ENCODE peak calls at places on chromosomes 4 and X, in five cellular contexts. One of them, this sample, is unnamed.

GRCh38 chrX:120813982-120814381 is 61.7 kb downstream of the CT47B1 start:
- DNase-seq in BJ: no peak
- DNase-seq in endothelial cell: no peak
- DNase-seq in esophagus squamous epithelium: no peak
- DNase-seq in tibial nerve: no peak
- DNase-seq in this sample: no peak

GRCh38 chr4:118765399-118765798 is 70.5 kb downstream of the SEC24D start:
- DNase-seq in endothelial cell: no peak
- DNase-seq in BJ: peak; percentile 93
- DNase-seq in esophagus squamous epithelium: no peak
- DNase-seq in tibial nerve: peak; percentile 35
- DNase-seq in this sample: no peak

GRCh38 chr4:83248486-83248885 is 36.1 kb downstream of the COQ2 start:
- DNase-seq in endothelial cell: no peak
- DNase-seq in tibial nerve: no peak
- DNase-seq in BJ: no peak
- DNase-seq in esophagus squamous epithelium: no peak
- DNase-seq in this sample: no peak

GRCh38 chr4:14916554-14917304 is 85.6 kb upstream of the CPEB2 start:
- DNase-seq in BJ: peak; percentile 41
- DNase-seq in esophagus squamous epithelium: no peak
- DNase-seq in tibial nerve: no peak
- DNase-seq in endothelial cell: no peak
- DNase-seq in this sample: no peak

GRCh38 chrX:72738396-72738795 is 24.3 kb upstream of the PHKA1 start:
- DNase-seq in esophagus squamous epithelium: no peak
- DNase-seq in BJ: no peak
- DNase-seq in tibial nerve: no peak
- DNase-seq in endothelial cell: no peak
- DNase-seq in this sample: no peak

GRCh38 chr4:89486042-89486441 is 178.4 kb upstream of the GPRIN3 start:
- DNase-seq in tibial nerve: no peak
- DNase-seq in BJ: no peak
- DNase-seq in endothelial cell: no peak
- DNase-seq in esophagus squamous epithelium: no peak
- DNase-seq in this sample: no peak

GRCh38 chr4:38145741-38146140 is 185.5 kb downstream of the PTTG2 start:
- DNase-seq in endothelial cell: no peak
- DNase-seq in BJ: no peak
- DNase-seq in esophagus squamous epithelium: no peak
- DNase-seq in tibial nerve: no peak
- DNase-seq in this sample: no peak

GRCh38 chrX:47240619-47241018 is 7.8 kb downstream of the USP11 start:
- DNase-seq in tibial nerve: no peak
- DNase-seq in endothelial cell: no peak
- DNase-seq in BJ: no peak
- DNase-seq in esophagus squamous epithelium: no peak
- DNase-seq in this sample: no peak

GRCh38 chr4:1472148-1472797 is 66.0 kb upstream of the NKX1-1 start:
- DNase-seq in BJ: no peak
- DNase-seq in esophagus squamous epithelium: no peak
- DNase-seq in endothelial cell: no peak
- DNase-seq in tibial nerve: no peak
- DNase-seq in this sample: no peak

GRCh38 chr4:1199556-1200331 is 27.4 kb upstream of the SPON2 start:
- DNase-seq in tibial nerve: no peak
- DNase-seq in BJ: no peak
- DNase-seq in esophagus squamous epithelium: no peak
- DNase-seq in endothelial cell: no peak
- DNase-seq in this sample: no peak

GRCh38 chr4:25172964-25173917 is 13.0 kb upstream of the SEPSECS start:
- DNase-seq in tibial nerve: peak; percentile 52
- DNase-seq in esophagus squamous epithelium: no peak
- DNase-seq in BJ: peak; percentile 99
- DNase-seq in endothelial cell: no peak
- DNase-seq in this sample: no peak

GRCh38 chr4:8582016-8582415 is 1.8 kb downstream of the GPR78 start:
- DNase-seq in endothelial cell: no peak
- DNase-seq in BJ: no peak
- DNase-seq in tibial nerve: no peak
- DNase-seq in esophagus squamous epithelium: no peak
- DNase-seq in this sample: no peak

GRCh38 chrX:31932769-31933168 is 860.9 kb upstream of the FTHL17 start:
- DNase-seq in BJ: no peak
- DNase-seq in endothelial cell: no peak
- DNase-seq in esophagus squamous epithelium: no peak
- DNase-seq in tibial nerve: no peak
- DNase-seq in this sample: no peak

GRCh38 chrX:31934842-31935241 is 863.0 kb upstream of the FTHL17 start:
- DNase-seq in esophagus squamous epithelium: no peak
- DNase-seq in tibial nerve: no peak
- DNase-seq in BJ: no peak
- DNase-seq in endothelial cell: no peak
- DNase-seq in this sample: no peak

GRCh38 chrX:31931225-31931624 is 859.4 kb upstream of the FTHL17 start:
- DNase-seq in BJ: no peak
- DNase-seq in esophagus squamous epithelium: no peak
- DNase-seq in endothelial cell: no peak
- DNase-seq in tibial nerve: no peak
- DNase-seq in this sample: no peak

DNA sequence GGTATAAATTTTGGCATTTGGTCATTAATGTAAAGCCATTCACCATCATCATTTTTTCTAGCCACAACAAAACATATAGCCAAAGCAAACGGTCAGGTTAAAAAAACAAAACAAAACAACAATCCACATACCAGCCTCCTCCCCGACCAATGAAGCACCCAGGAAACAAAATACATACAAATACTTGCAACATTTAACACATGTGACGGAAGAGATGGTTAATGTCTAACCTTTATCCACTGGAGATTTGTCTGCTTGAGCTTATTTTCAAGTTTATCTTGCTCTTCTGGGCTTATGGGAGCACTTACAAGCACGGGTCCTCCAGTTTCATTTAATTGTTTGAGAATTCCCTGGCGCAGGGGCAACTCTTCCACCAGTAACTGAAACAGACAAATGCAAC is 857.5 kb upstream of the FTHL17 start:
- DNase-seq in BJ: no peak
- DNase-seq in esophagus squamous epithelium: no peak
- DNase-seq in tibial nerve: no peak
- DNase-seq in endothelial cell: no peak
- DNase-seq in this sample: no peak
- TF ChIP-seq CTCF in BJ: no peak
- TF ChIP-seq CTCF in esophagus squamous epithelium: no peak
- TF ChIP-seq CTCF in tibial nerve: no peak
- TF ChIP-seq CTCF in endothelial cell: no peak
- TF ChIP-seq CTCF in this sample: no peak

DNA sequence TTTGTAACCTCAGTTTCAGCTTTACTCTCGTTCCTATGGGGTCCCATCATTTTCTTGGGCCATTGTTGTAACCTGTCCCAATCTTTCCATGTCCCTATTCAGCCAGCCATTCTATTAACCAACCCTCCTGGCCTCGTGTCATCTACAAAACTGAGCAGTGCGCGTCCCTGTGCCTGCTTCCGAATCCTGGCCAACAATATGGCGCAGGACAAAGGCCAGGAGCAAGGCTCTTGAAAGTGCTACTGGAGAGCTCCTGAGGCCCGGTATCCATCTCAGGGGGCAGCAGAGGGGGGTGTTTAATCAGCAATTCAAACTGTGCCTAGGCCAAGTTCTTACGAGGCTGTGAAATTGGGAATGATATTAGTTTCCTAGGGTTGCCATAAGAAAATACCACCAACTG is 41.2 kb upstream of the APLN start:
- DNase-seq in esophagus squamous epithelium: no peak
- DNase-seq in BJ: no peak
- DNase-seq in endothelial cell: no peak
- DNase-seq in tibial nerve: no peak
- DNase-seq in this sample: no peak
- TF ChIP-seq CTCF in esophagus squamous epithelium: no peak
- TF ChIP-seq CTCF in BJ: no peak
- TF ChIP-seq CTCF in endothelial cell: no peak
- TF ChIP-seq CTCF in tibial nerve: no peak
- TF ChIP-seq CTCF in this sample: no peak

DNA sequence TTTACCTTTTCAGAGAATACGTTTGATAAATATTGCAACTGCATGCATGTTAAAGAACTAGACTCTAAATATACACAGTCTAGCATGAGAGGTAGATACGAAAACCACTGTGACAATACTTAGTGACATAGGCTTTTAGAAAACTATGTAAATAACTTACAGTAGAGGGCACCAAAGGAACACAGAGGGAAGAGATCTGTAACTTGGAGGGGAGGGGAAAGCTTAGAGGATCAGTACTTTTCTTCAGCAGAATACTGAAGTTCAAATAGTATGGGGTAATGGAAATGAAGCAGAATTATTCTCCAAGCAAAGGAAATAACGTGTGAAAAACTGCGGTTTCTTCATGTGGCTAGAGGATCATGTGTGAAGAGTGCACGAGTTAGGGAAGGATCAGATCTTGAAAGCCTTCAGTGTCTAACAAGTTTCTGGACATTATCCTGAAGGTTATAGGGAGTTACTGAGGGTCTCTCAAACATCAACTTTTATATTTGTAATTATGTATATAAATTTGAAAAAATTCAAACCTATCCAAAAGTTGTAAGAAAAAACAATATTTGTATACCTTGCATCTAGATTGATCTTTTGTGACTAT is 264.3 kb downstream of the NPFFR2 start:
- DNase-seq in BJ: no peak
- DNase-seq in esophagus squamous epithelium: no peak
- DNase-seq in endothelial cell: no peak
- DNase-seq in tibial nerve: no peak
- DNase-seq in this sample: no peak
- TF ChIP-seq CTCF in BJ: peak; percentile 67
- TF ChIP-seq CTCF in esophagus squamous epithelium: peak; percentile 55
- TF ChIP-seq CTCF in endothelial cell: peak; percentile 48
- TF ChIP-seq CTCF in tibial nerve: peak; percentile 39
- TF ChIP-seq CTCF in this sample: peak; percentile 77

GRCh38 chr4:66556651-66557278 is 886.5 kb upstream of the EPHA5 start:
- DNase-seq in esophagus squamous epithelium: no peak
- DNase-seq in tibial nerve: no peak
- DNase-seq in BJ: no peak
- DNase-seq in endothelial cell: no peak
- DNase-seq in this sample: no peak
- TF ChIP-seq CTCF in esophagus squamous epithelium: no peak
- TF ChIP-seq CTCF in tibial nerve: no peak
- TF ChIP-seq CTCF in BJ: no peak
- TF ChIP-seq CTCF in endothelial cell: no peak
- TF ChIP-seq CTCF in this sample: no peak

DNA sequence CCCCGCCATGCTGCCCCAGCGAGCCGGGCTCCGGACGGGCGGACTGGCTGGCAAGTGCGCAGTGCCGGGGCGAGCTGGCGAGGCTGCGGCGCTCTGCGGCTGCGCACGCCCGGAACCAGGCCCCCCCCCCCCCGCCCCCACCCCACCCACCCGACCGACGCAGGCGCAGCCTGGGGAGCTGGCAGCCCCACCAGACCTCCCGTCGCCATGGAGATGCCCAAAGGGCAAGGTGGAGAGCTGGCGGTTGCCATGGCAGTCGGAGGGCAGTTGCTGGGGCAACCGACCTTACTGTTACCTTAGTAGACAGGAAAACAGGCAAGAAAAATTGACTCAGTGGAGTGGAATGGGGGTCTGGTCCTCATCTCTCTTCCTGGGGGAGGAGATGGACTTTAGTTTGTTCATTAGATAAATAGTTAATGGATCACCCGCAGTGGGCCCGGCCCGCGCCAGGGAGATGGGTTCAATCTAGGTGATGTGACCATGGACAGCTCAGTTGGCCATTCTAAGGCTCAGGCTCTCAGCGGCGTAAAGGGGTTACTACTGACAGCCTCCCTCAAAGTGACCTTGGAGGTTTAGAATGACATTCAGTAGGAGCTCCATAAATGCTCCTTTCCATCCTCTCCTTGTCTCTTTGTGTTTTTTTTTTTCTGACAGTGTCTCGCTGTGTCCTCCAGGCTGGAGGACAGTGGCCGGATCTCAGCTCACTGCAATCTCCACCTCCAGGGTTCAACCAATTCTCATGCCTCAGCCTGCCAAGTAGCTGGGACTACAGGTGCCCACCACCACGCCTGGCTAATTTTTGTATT is at the start of gene PCSK1N:
- DNase-seq in endothelial cell: no peak
- DNase-seq in esophagus squamous epithelium: no peak
- DNase-seq in BJ: no peak
- DNase-seq in tibial nerve: no peak
- DNase-seq in this sample: peak; percentile 32
- TF ChIP-seq CTCF in endothelial cell: no peak
- TF ChIP-seq CTCF in esophagus squamous epithelium: no peak
- TF ChIP-seq CTCF in BJ: no peak
- TF ChIP-seq CTCF in tibial nerve: no peak
- TF ChIP-seq CTCF in this sample: no peak

GRCh38 chr4:23686169-23686903 is 203.5 kb downstream of the PPARGC1A start:
- DNase-seq in BJ: no peak
- DNase-seq in endothelial cell: no peak
- DNase-seq in tibial nerve: no peak
- DNase-seq in esophagus squamous epithelium: no peak
- DNase-seq in this sample: no peak

GRCh38 chr4:23685481-23685880 is 204.4 kb downstream of the PPARGC1A start:
- DNase-seq in tibial nerve: no peak
- DNase-seq in endothelial cell: no peak
- DNase-seq in esophagus squamous epithelium: no peak
- DNase-seq in BJ: no peak
- DNase-seq in this sample: no peak

DNA sequence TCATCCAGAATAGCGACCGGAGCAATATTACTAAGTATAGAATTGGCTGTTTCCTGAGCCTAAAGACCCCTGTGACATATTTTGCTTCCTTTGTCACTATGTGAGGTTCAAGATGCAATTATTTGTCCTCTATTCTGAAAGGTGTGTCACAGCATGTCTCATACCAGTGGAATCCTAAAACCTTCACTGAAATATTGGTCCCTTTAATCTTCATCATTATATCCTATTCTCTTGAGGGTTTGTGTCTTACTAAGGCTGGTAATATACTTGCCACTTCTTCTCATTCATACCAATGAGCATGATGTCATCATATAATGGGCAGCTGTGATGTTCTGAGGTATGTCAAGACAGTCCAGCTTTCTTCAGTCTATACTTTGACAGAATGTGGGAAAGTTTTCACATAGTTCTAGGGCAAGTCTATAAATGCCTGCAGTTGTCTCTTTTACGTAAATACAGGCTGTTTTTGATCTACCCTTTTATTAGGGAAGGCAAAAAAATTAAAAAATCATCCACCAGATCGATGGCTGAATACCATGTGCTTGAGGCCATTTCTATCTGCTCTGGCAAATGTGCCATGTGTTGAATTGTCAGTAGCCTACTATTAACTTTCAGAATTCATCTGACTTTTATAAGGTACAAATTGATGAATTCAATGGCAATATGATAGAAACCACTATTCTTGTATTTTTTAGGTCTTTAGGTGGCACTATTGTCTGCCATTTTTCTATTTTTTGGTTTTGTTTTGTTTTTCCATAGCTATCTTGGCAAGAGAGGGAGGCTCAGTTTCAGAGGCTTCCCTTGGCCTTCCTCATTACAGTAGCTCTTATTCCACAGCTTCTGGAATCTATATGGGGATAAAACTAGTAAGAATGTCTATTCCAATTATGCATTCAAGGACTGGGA is 209.0 kb downstream of the PPARGC1A start:
- DNase-seq in endothelial cell: no peak
- DNase-seq in esophagus squamous epithelium: no peak
- DNase-seq in tibial nerve: no peak
- DNase-seq in BJ: no peak
- DNase-seq in this sample: no peak
- TF ChIP-seq CTCF in endothelial cell: no peak
- TF ChIP-seq CTCF in esophagus squamous epithelium: no peak
- TF ChIP-seq CTCF in tibial nerve: no peak
- TF ChIP-seq CTCF in BJ: no peak
- TF ChIP-seq CTCF in this sample: no peak

GRCh38 chr4:30269850-30270249 is 450.3 kb upstream of the PCDH7 start:
- DNase-seq in esophagus squamous epithelium: no peak
- DNase-seq in BJ: no peak
- DNase-seq in tibial nerve: no peak
- DNase-seq in endothelial cell: no peak
- DNase-seq in this sample: no peak
- TF ChIP-seq CTCF in esophagus squamous epithelium: no peak
- TF ChIP-seq CTCF in BJ: no peak
- TF ChIP-seq CTCF in tibial nerve: no peak
- TF ChIP-seq CTCF in endothelial cell: no peak
- TF ChIP-seq CTCF in this sample: peak; percentile 59

This sample was measured in neural crest cell.